ENCODE peak calls at places on chromosome 11, in nine cellular contexts. C is GM23338, B is A549, P is prostate gland, M is left ventricle myocardium inferior, R is tibial artery, J is cardiac muscle cell, Z is MM.1S, I is testis. V is an unnamed sample.

GRCh38 chr11:19244621-19245020 is 3.9 kb upstream of the E2F8 start:
- DNase-seq in J (no peak), M (no peak), Z (no peak), I (no peak), P (no peak), C (no peak), R (no peak), B (no peak), V (no peak)

GRCh38 chr11:98227266-98227665 is 793.5 kb upstream of the CNTN5 start:
- DNase-seq in C (no peak), J (no peak), Z (no peak), M (no peak), R (no peak), P (no peak), B (no peak), I (no peak), V (no peak)

GRCh38 chr11:31799794-31800397 is 11.2 kb downstream of the PAX6 start:
- DNase-seq in M (no peak), P (no peak), Z (no peak), C (peak; percentile 10), J (no peak), R (no peak), B (no peak), I (no peak), V (no peak)

GRCh38 chr11:107102692-107103463 is 84.6 kb upstream of the GUCY1A2 start:
- DNase-seq in R (no peak), I (no peak), C (peak; percentile 11), J (no peak), Z (no peak), B (no peak), P (no peak), M (no peak), V (peak; percentile 16)

GRCh38 chr11:3022300-3022967 is 30.3 kb upstream of the NAP1L4 start:
- DNase-seq in J (no peak), C (no peak), P (no peak), I (no peak), R (no peak), B (no peak), M (no peak), Z (no peak), V (no peak)

GRCh38 chr11:107858217-107859070 is at the start of gene SLC35F2:
- DNase-seq in B (peak; percentile 55), R (peak; percentile 74), I (peak; percentile 68), P (peak; percentile 67), C (peak; percentile 93), M (peak; percentile 39), J (peak; percentile 83), Z (peak; percentile 91), V (peak; percentile 42)

GRCh38 chr11:103662880-103663279 is 373.6 kb upstream of the DDI1 start:
- DNase-seq in B (no peak), M (no peak), R (no peak), I (no peak), C (no peak), P (no peak), J (no peak), Z (no peak), V (no peak)

GRCh38 chr11:35964846-35965245 is 21.0 kb downstream of the LDLRAD3 start:
- DNase-seq in Z (no peak), I (no peak), M (no peak), R (no peak), B (no peak), J (no peak), P (no peak), C (no peak), V (no peak)

GRCh38 chr11:75350743-75351540 is 519 bp downstream of the ARRB1 start:
- DNase-seq in M (peak; percentile 59), I (peak; percentile 51), P (peak; percentile 44), C (peak; percentile 74), R (peak; percentile 82), J (no peak), Z (no peak), B (no peak), V (peak; percentile 78)

DNA sequence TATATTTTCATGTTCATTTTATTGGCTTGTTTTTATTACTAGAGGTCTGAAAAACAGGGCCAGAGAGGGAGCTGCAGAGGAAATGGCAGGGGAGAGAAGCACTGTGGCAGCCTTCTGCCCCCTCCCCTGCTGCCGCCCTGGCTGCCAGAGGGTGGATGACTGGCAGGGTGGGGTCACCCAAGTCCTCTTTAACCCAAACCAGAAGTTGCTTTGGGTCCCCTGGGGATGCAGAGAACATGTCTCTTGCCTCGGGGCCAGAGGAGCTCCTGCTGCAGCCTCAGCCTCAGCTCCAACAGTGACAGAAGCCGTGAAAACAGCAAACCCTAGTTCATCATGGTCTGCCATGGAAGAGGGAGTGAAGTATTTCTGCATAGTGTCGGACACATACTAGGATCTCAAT is 94.1 kb downstream of the PKNOX2 start:
- DNase-seq in Z (no peak), C (no peak), P (no peak), M (no peak), R (no peak), B (no peak), J (no peak), I (no peak), V (no peak)
- H3K4me1 ChIP-seq in Z (no peaks in the 10 kb centered on the region), C (peaks cover 20% of the 10 kb centered on the region), P (no peaks in the 10 kb centered on the region), M (peaks cover 43% of the 10 kb centered on the region), R (peaks cover 25% of the 10 kb centered on the region), B (no peaks in the 10 kb centered on the region), J (peaks cover 17% of the 10 kb centered on the region), I (peaks cover 25% of the 10 kb centered on the region), V (peaks cover 20% of the 10 kb centered on the region)

GRCh38 chr11:62141111-62142042 is 17.6 kb downstream of the INCENP start:
- DNase-seq in P (no peak), R (peak; percentile 48), B (no peak), M (no peak), J (peak; percentile 13), I (peak; percentile 9), Z (no peak), C (no peak), V (no peak)

GRCh38 chr11:62144641-62145255 is 20.9 kb downstream of the INCENP start:
- DNase-seq in B (no peak), P (no peak), J (no peak), R (peak; percentile 51), M (no peak), Z (no peak), I (peak; percentile 3), C (no peak), V (no peak)

GRCh38 chr11:62143727-62144126 is 19.9 kb downstream of the INCENP start:
- DNase-seq in R (peak; percentile 54), C (no peak), M (no peak), I (peak; percentile 11), P (no peak), B (no peak), Z (no peak), J (no peak), V (no peak)

GRCh38 chr11:62142043-62142375 is 18.2 kb downstream of the INCENP start:
- DNase-seq in B (no peak), I (peak; percentile 2), C (no peak), P (no peak), J (no peak), R (peak; percentile 42), Z (no peak), M (no peak), V (no peak)

GRCh38 chr11:62142921-62143320 is 19.1 kb downstream of the INCENP start:
- DNase-seq in P (no peak), B (no peak), M (no peak), Z (no peak), C (no peak), I (peak; percentile 23), R (peak; percentile 25), J (no peak), V (no peak)
- H3K27ac ChIP-seq in P (no peak overlapping the region), B (no peak overlapping the region), M (no peak overlapping the region), Z (no peak overlapping the region), C (no peak overlapping the region), I (no peak overlapping the region), R (no peak overlapping the region), J (no peak overlapping the region), V (no peak overlapping the region)

GRCh38 chr11:8234425-8234821 is 29.3 kb downstream of the LMO1 start:
- DNase-seq in P (no peak), R (no peak), C (peak; percentile 53), Z (no peak), B (peak; percentile 86), M (no peak), I (peak; percentile 32), J (no peak), V (no peak)
- TF ChIP-seq CTCF in P (no peak), R (no peak), C (no peak), Z (no peak), B (peak; percentile 39), M (no peak), I (no peak), J (no peak), V (no peak)

GRCh38 chr11:126115820-126116319 is 53.2 kb upstream of the CDON start:
- DNase-seq in B (peak; percentile 81), M (peak; percentile 60), J (no peak), R (peak; percentile 89), P (peak; percentile 84), Z (no peak), C (peak; percentile 39), I (peak; percentile 83), V (peak; percentile 71)

GRCh38 chr11:126115253-126115540 is 52.5 kb upstream of the CDON start:
- DNase-seq in R (peak; percentile 90), I (no peak), J (no peak), P (peak; percentile 70), B (no peak), Z (no peak), C (no peak), M (peak; percentile 81), V (peak; percentile 57)

GRCh38 chr11:126113515-126113957 is 50.9 kb upstream of the CDON start:
- DNase-seq in J (peak; percentile 88), P (peak; percentile 93), B (peak; percentile 66), R (peak; percentile 97), Z (no peak), C (no peak), I (peak; percentile 96), M (peak; percentile 85), V (peak; percentile 92)

GRCh38 chr11:126113963-126114362 is 51.3 kb upstream of the CDON start:
- DNase-seq in C (no peak), R (no peak), I (no peak), Z (no peak), M (no peak), B (no peak), P (no peak), J (no peak), V (no peak)

DNA sequence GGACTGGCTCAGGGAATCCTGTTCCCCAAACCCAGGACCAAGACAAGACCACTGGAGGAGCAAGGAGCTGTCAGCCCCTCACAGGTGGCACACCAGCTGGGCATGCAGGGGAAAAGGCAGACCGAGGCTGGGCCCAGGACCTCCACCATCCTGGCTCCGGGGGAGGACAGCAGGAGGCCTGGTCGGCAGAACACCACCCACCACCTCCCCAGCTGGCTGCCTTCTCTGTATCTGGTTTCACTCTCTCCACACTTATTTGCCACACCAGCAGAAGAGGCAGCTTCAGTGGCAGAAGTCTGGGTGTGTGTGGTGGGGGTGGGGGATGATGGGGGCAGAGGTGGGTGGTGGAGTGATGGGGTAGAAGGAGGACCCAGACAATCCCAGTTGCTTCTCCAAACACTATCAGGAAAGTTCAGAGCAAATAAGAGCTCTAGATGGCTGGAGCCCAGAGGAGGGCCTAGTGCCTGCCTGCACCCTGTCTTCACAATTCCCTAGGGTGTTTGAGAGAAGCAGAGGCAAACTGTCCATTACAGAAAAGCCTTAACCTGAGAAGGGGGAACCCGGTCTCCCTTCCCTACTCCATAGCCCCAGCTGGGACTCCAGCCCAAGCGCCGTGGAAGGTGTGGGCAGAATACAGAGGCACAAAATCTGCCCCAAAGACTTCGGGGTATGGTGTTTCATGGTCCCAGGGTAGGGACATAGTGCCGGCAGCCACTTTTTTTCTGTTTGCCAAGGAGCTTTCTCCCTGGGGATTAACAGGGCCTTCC is 52.0 kb upstream of the CDON start:
- DNase-seq in P (no peak), C (no peak), R (no peak), Z (no peak), J (no peak), M (no peak), I (no peak), B (no peak), V (no peak)
- H3K4me1 ChIP-seq in P (peaks cover 21% of the 10 kb centered on the region), C (peaks cover 3% of the 10 kb centered on the region), R (peaks cover 68% of the 10 kb centered on the region), Z (no peaks in the 10 kb centered on the region), J (peaks cover 20% of the 10 kb centered on the region), M (peaks cover 72% of the 10 kb centered on the region), I (peaks cover 34% of the 10 kb centered on the region), B (peaks cover 37% of the 10 kb centered on the region), V (peaks cover 32% of the 10 kb centered on the region)

V was measured in psoas muscle.